ENCODE peak calls at places on chromosomes 3 and 15, in five cellular contexts. L, Y, F, X and S are unnamed samples.

GRCh38 chr3:98027084-98027445 is 8.1 kb downstream of the GABRR3 start:
- DNase-seq in L (no peak), Y (no peak), F (no peak), X (no peak), S (no peak)

GRCh38 chr3:55198554-55198953 is 270.7 kb upstream of the LRTM1 start:
- DNase-seq in L (peak; percentile 99), Y (peak; percentile 87), F (no peak), X (no peak), S (no peak)

GRCh38 chr3:143287403-143287802 is 167.8 kb downstream of the CHST2 start:
- DNase-seq in L (no peak), Y (no peak), F (no peak), X (no peak), S (no peak)

GRCh38 chr3:45143673-45144670 is 2.2 kb downstream of the CDCP1 start:
- DNase-seq in L (no peak), Y (no peak), F (no peak), X (no peak), S (no peak)

GRCh38 chr3:171225101-171225674 is 198.7 kb upstream of the SLC2A2 start:
- DNase-seq in L (no peak), Y (no peak), F (no peak), X (no peak), S (no peak)

GRCh38 chr3:30614373-30614772 is 8.0 kb downstream of the TGFBR2 start:
- DNase-seq in L (no peak), Y (no peak), F (no peak), X (no peak), S (no peak)

GRCh38 chr15:58393196-58393790 is 38.5 kb upstream of the LIPC start:
- DNase-seq in L (peak; percentile 30), Y (no peak), F (no peak), X (no peak), S (no peak)

GRCh38 chr3:103968751-103969150 is 1398.0 kb upstream of the ALCAM start:
- DNase-seq in L (no peak), Y (no peak), F (no peak), X (no peak), S (no peak)

GRCh38 chr15:79897380-79897678 is 515 bp upstream of the MTHFS start:
- DNase-seq in L (no peak), Y (no peak), F (no peak), X (no peak), S (no peak)

GRCh38 chr3:132254076-132254755 is 63.0 kb upstream of the ACP3 start:
- DNase-seq in L (peak; percentile 10), Y (no peak), F (no peak), X (no peak), S (no peak)

GRCh38 chr3:13280856-13281656 is 139.1 kb downstream of the NUP210 start:
- DNase-seq in L (no peak), Y (no peak), F (no peak), X (peak; percentile 48), S (no peak)

GRCh38 chr15:56244237-56244810 is 645 bp upstream of the RFX7 start:
- DNase-seq in L (peak; percentile 67), Y (peak; percentile 46), F (peak; percentile 45), X (peak; percentile 63), S (peak; percentile 54)

GRCh38 chr3:131221731-131222130 is 159.8 kb upstream of the NUDT16 start:
- DNase-seq in L (peak; percentile 71), Y (peak; percentile 91), F (no peak), X (no peak), S (no peak)

GRCh38 chr15:64837502-64837901 is 4.2 kb upstream of the PLEKHO2 start:
- DNase-seq in L (no peak), Y (no peak), F (no peak), X (no peak), S (no peak)

GRCh38 chr3:12796171-12797123 is at the start of gene CAND2:
- DNase-seq in L (peak; percentile 37), Y (peak; percentile 5), F (peak; percentile 43), X (no peak), S (peak; percentile 73)

GRCh38 chr3:182710557-182711157 is 82.6 kb upstream of the ATP11B start:
- DNase-seq in L (peak; percentile 13), Y (no peak), F (no peak), X (no peak), S (no peak)

GRCh38 chr3:127458698-127459097 is 131.8 kb downstream of the TPRA1 start:
- DNase-seq in L (no peak), Y (no peak), F (no peak), X (no peak), S (no peak)

GRCh38 chr3:17678116-17678741 is 64.2 kb downstream of the TBC1D5 start:
- DNase-seq in L (peak; percentile 71), Y (peak; percentile 72), F (no peak), X (no peak), S (no peak)

GRCh38 chr15:68511073-68511991 is 67.5 kb upstream of the CORO2B start:
- DNase-seq in L (peak; percentile 57), Y (peak; percentile 40), F (peak; percentile 66), X (no peak), S (peak; percentile 57)

GRCh38 chr3:158727499-158728377 is 4.5 kb downstream of the RARRES1 start:
- DNase-seq in L (peak; percentile 83), Y (peak; percentile 81), F (peak; percentile 51), X (no peak), S (no peak)

GRCh38 chr15:89090791-89091666 is 2.8 kb downstream of the ABHD2 start:
- DNase-seq in L (peak; percentile 85), Y (peak; percentile 80), F (peak; percentile 51), X (no peak), S (peak; percentile 84)

GRCh38 chr3:192884831-192885356 is 32.8 kb downstream of the MB21D2 start:
- DNase-seq in L (peak; percentile 72), Y (no peak), F (no peak), X (no peak), S (no peak)

GRCh38 chr3:52845157-52845556 is 10.3 kb upstream of the MUSTN1 start:
- DNase-seq in L (peak; percentile 38), Y (peak; percentile 31), F (no peak), X (no peak), S (peak; percentile 71)

GRCh38 chr3:169146112-169146665 is 517.3 kb downstream of the MECOM start:
- DNase-seq in L (peak; percentile 64), Y (peak; percentile 62), F (no peak), X (peak; percentile 68), S (peak; percentile 76)

GRCh38 chr3:169144271-169144670 is 519.2 kb downstream of the MECOM start:
- DNase-seq in L (no peak), Y (no peak), F (no peak), X (no peak), S (no peak)

GRCh38 chr3:169145551-169145950 is 518.0 kb downstream of the MECOM start:
- DNase-seq in L (no peak), Y (no peak), F (no peak), X (no peak), S (no peak)

GRCh38 chr3:169144691-169145090 is 518.8 kb downstream of the MECOM start:
- DNase-seq in L (peak; percentile 26), Y (peak; percentile 1), F (no peak), X (no peak), S (no peak)

GRCh38 chr3:169143471-169143870 is 520.0 kb downstream of the MECOM start:
- DNase-seq in L (no peak), Y (no peak), F (no peak), X (no peak), S (no peak)
- H3K27me3 ChIP-seq in L (no peaks in the 10 kb centered on the region), Y (no peaks in the 10 kb centered on the region), F (no peaks in the 10 kb centered on the region), X (no peaks in the 10 kb centered on the region), S (peaks cover 2% of the 10 kb centered on the region)

GRCh38 chr3:123683755-123684154 is 98.9 kb upstream of the HACD2 start:
- DNase-seq in L (no peak), Y (no peak), F (no peak), X (no peak), S (no peak)

GRCh38 chr3:123683146-123683545 is 98.3 kb upstream of the HACD2 start:
- DNase-seq in L (no peak), Y (no peak), F (no peak), X (no peak), S (no peak)

GRCh38 chr3:123685780-123686179 is 100.9 kb upstream of the HACD2 start:
- DNase-seq in L (no peak), Y (no peak), F (no peak), X (no peak), S (no peak)

GRCh38 chr3:123686254-123686653 is 101.4 kb upstream of the HACD2 start:
- DNase-seq in L (no peak), Y (no peak), F (no peak), X (no peak), S (no peak)

DNA sequence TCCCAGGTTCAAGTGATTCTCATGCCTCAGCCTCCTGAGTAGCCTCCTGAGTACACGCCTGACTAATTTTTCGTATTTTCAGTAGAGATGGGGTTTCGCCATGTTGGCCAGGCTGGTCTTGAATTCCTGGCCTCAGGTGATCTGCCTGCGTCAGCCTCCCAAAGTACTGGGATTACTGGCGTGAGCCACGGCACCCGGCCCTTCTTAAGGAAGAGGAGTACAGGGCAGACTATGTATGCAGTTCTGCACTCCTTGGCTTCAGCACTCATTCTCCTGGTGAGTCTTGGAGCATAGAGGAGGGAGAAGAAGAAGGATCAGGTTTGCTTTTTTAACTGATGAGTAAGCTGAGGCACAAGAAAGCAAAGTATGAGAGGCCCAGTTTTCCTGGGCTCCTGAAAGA is 99.8 kb upstream of the HACD2 start:
- DNase-seq in L (no peak), Y (no peak), F (no peak), X (no peak), S (no peak)
- H3K27ac ChIP-seq in L (no peak overlapping the region), Y (no peak overlapping the region), F (no peak overlapping the region), X (no peak overlapping the region), S (no peak overlapping the region)

DNA sequence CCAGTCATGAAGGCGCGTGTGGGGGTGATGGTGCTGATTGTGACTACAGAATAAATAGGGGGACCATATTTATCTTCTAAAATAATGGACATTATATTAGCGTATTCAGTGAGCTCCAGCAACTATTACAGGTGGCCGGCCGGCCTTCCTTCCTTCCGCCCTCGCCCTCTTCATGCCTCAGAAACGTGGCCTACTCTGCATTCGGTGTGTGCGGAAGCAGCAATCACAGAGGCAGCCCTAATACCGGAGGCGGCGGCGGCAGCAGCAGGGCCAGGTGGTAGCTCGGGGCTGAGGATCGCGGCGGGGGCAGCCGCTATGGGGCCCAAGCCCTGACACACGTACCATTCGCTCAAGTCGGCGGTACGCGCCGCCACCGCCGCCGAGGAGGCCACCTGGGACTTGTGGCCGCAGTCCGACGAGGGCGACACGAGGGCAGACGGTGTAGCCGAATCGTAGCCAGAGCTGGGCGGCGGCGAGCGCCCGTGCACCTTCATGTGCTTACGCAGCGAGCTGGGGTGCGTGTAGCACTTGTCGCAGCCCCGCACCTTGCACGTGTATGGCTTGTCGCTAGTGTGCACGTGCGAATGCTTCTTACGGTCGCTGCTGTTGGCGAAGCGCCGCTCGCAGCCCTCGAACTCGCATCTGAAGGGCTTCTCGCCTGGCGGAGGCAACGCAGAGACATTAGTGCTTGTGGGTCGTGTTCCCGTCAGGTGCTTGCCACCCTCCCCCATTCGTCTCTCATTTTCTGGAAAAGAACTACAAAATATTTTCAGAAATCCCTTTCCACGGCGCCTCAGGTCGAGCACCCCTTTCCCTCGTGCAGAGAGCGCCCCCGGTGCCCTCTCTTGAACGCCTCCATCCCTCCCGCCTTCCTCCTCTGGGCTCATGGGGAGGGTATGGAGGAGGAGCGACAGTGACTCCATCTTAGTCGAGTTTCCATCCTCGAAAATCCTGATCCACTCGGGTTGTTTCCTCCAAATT is 15.5 kb downstream of the ZIC4 start:
- DNase-seq in L (no peak), Y (no peak), F (no peak), X (no peak), S (no peak)
- TF ChIP-seq CTCF in L (no peak), Y (no peak), F (no peak), X (no peak), S (no peak)

DNA sequence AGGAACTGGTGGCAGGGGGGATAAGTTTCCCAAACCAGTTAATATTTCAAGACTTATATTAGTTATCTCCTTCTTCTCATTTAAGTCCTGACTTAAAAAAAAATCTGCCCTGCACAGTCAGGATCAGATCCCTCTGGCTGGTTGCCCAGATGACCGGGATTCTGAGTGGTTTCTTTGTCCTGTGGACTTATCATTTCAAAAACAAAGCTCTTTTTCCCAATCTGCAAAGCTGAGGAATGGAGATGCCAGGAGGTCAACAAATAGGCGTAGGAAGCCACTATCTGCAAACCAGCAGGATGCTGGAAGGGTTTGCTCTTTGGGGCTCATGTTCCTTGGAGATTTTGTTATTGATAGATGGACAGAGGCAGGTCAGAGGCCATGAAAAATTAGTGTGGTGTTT is 5.8 kb downstream of the C3orf20 start:
- DNase-seq in L (peak; percentile 18), Y (peak; percentile 63), F (no peak), X (no peak), S (no peak)
- H3K27me3 ChIP-seq in L (no peaks in the 10 kb centered on the region), Y (no peaks in the 10 kb centered on the region), F (no peaks in the 10 kb centered on the region), X (no peaks in the 10 kb centered on the region), S (no peaks in the 10 kb centered on the region)